ENCODE peak calls at places on chromosomes 16 and 17, in nine cellular contexts. R is ACHN; Q is PC-9; L is GM23338; D is stimulated activated CD4-positive, alpha-beta T cell treated with anti-CD3 and anti-CD28 coated beads, Interleukin-4, amount 100 ng/mL, for 48 hours; F is RWPE1; E is NCI-H510A treated with DMSO at 0.1 percent for 48 hours; P is skeletal muscle cell; A is amniotic epithelial cell. S is an unnamed sample.

GRCh38 chr17:48555183-48555615 is 10.3 kb upstream of the HOXB2 start:
- DNase-seq in F (peak), L (no peak), D (no peak), P (peak), E (peak), Q (no peak), R (peak), A (peak), S (peak)

GRCh38 chr17:48125829-48126612 is 18.5 kb downstream of the SNX11 start:
- DNase-seq in D (no peak), R (no peak), A (no peak), F (no peak), L (no peak), E (no peak), P (no peak), Q (no peak), S (no peak)

GRCh38 chr17:48626470-48627241 is 498 bp upstream of the HOXB9 start:
- DNase-seq in Q (no peak), R (peak), F (no peak), A (peak), D (no peak), L (peak), P (no peak), E (no peak), S (no peak)

GRCh38 chr17:48095611-48096010 is 5.7 kb downstream of the CBX1 start:
- DNase-seq in F (no peak), L (no peak), A (no peak), Q (no peak), R (no peak), D (no peak), P (no peak), E (no peak), S (no peak)

GRCh38 chr16:47204736-47205499 is 61.2 kb upstream of the NETO2 start:
- DNase-seq in A (no peak), Q (no peak), L (peak), R (peak), F (no peak), E (no peak), D (no peak), P (no peak), S (peak)

GRCh38 chr17:49505854-49506253 is 10.8 kb downstream of the NGFR start:
- DNase-seq in E (no peak), F (no peak), L (peak), D (no peak), P (no peak), Q (no peak), A (no peak), R (no peak), S (no peak)

GRCh38 chr17:32927724-32928526 is at the start of gene TMEM98:
- DNase-seq in F (no peak), Q (no peak), R (peak), L (peak), P (no peak), A (peak), D (no peak), E (no peak), S (no peak)

GRCh38 chr17:57415737-57416354 is 159.5 kb downstream of the MSI2 start:
- DNase-seq in E (no peak), Q (no peak), R (no peak), F (no peak), A (no peak), D (no peak), P (no peak), L (no peak), S (no peak)

GRCh38 chr17:75077072-75077489 is 10.7 kb upstream of the SLC16A5 start:
- DNase-seq in F (no peak), D (no peak), L (peak), E (no peak), Q (no peak), R (no peak), A (no peak), P (no peak), S (no peak)

GRCh38 chr17:57221366-57222350 is 34.7 kb upstream of the MSI2 start:
- DNase-seq in Q (no peak), L (no peak), E (no peak), F (no peak), A (no peak), R (no peak), P (no peak), D (no peak), S (no peak)

GRCh38 chr17:43988301-43988700 is 16.1 kb upstream of the NAGS start:
- DNase-seq in Q (no peak), D (no peak), L (no peak), E (no peak), F (no peak), R (no peak), P (no peak), A (no peak), S (no peak)

GRCh38 chr16:58022601-58023371 is 2.8 kb upstream of the MMP15 start:
- DNase-seq in A (peak), D (no peak), F (peak), R (peak), Q (no peak), E (peak), P (no peak), L (peak), S (peak)

S was measured in LNCaP clone FGC.